ENCODE peak calls at places on chromosome 3, in ten cellular contexts. O, D, T, Y, F, X, J, C, W and M are unnamed samples.

GRCh38 chr3:194062825-194063224 is 73.1 kb upstream of the HES1 start:
- DNase-seq in O (no peak), D (no peak), T (no peak), Y (no peak), F (no peak), X (no peak), J (no peak), C (no peak), W (no peak), M (no peak)

GRCh38 chr3:30426319-30426993 is 179.9 kb upstream of the TGFBR2 start:
- DNase-seq in O (no peak), D (peak), T (no peak), Y (no peak), F (peak), X (no peak), J (no peak), C (peak), W (no peak), M (no peak)

GRCh38 chr3:151580592-151580991 is 119.7 kb upstream of the IGSF10 start:
- DNase-seq in O (no peak), D (no peak), T (no peak), Y (no peak), F (peak), X (peak), J (no peak), C (peak), W (peak), M (no peak)

GRCh38 chr3:24936574-24936973 is 441.9 kb upstream of the THRB start:
- DNase-seq in O (no peak), D (no peak), T (no peak), Y (no peak), F (no peak), X (no peak), J (no peak), C (no peak), W (no peak), M (no peak)

GRCh38 chr3:140955645-140956044 is 14.0 kb downstream of the SLC25A36 start:
- DNase-seq in O (no peak), D (no peak), T (no peak), Y (no peak), F (no peak), X (no peak), J (no peak), C (no peak), W (no peak), M (no peak)

GRCh38 chr3:139561959-139562676 is 22.6 kb upstream of the RBP1 start:
- DNase-seq in O (no peak), D (no peak), T (no peak), Y (no peak), F (peak), X (peak), J (no peak), C (peak), W (no peak), M (no peak)

GRCh38 chr3:48268936-48269551 is 28.1 kb downstream of the ZNF589 start:
- DNase-seq in O (peak), D (no peak), T (peak), Y (peak), F (no peak), X (peak), J (no peak), C (no peak), W (no peak), M (no peak)

GRCh38 chr3:52532838-52533622 is 627 bp downstream of the NT5DC2 start:
- DNase-seq in O (peak), D (peak), T (peak), Y (peak), F (peak), X (no peak), J (peak), C (peak), W (no peak), M (no peak)

GRCh38 chr3:59469948-59470723 is 420.3 kb upstream of the CFAP20DC start:
- DNase-seq in O (no peak), D (no peak), T (no peak), Y (no peak), F (peak), X (peak), J (no peak), C (peak), W (peak), M (no peak)

GRCh38 chr3:157429703-157430102 is 6.9 kb upstream of the PTX3 start:
- DNase-seq in O (no peak), D (no peak), T (no peak), Y (no peak), F (peak), X (peak), J (no peak), C (peak), W (no peak), M (no peak)

GRCh38 chr3:169310190-169310918 is 353.2 kb downstream of the MECOM start:
- DNase-seq in O (no peak), D (no peak), T (no peak), Y (no peak), F (no peak), X (peak), J (no peak), C (no peak), W (no peak), M (no peak)